ENCODE peak calls at places on chromosomes 11 and 22, in eight cellular contexts. L, Y, I, J, K, X, S and W are unnamed samples.

GRCh38 chr22:27139935-27140493 is 482.6 kb downstream of the MIAT start:
- DNase-seq in L (peak; percentile 60), Y (peak; percentile 83), I (no peak), J (no peak), K (peak; percentile 31), X (peak; percentile 55), S (no peak), W (no peak)

GRCh38 chr11:110312670-110313069 is 16.3 kb upstream of the RDX start:
- DNase-seq in L (no peak), Y (no peak), I (no peak), J (no peak), K (no peak), X (no peak), S (peak; percentile 63), W (no peak)

GRCh38 chr22:17706451-17706900 is 67.8 kb downstream of the BID start:
- DNase-seq in L (peak; percentile 93), Y (peak; percentile 93), I (peak; percentile 46), J (peak; percentile 88), K (no peak), X (peak; percentile 77), S (peak; percentile 83), W (no peak)

GRCh38 chr11:70078095-70078795 is at the start of gene ANO1:
- DNase-seq in L (no peak), Y (peak; percentile 19), I (peak; percentile 57), J (no peak), K (peak; percentile 58), X (peak; percentile 53), S (peak; percentile 51), W (no peak)

GRCh38 chr22:32618461-32619140 is 144.0 kb downstream of the FBXO7 start:
- DNase-seq in L (peak; percentile 45), Y (no peak), I (no peak), J (no peak), K (no peak), X (no peak), S (no peak), W (no peak)

GRCh38 chr22:18023509-18024275 is 669 bp downstream of the MICAL3 start:
- DNase-seq in L (peak; percentile 86), Y (peak; percentile 85), I (peak; percentile 80), J (peak; percentile 58), K (peak; percentile 64), X (peak; percentile 91), S (peak; percentile 80), W (peak; percentile 77)

GRCh38 chr22:41912338-41913039 is 2.4 kb downstream of the SHISA8 start:
- DNase-seq in L (no peak), Y (no peak), I (no peak), J (no peak), K (no peak), X (no peak), S (no peak), W (no peak)

GRCh38 chr11:112548641-112549040 is 288.0 kb upstream of the PLET1 start:
- DNase-seq in L (no peak), Y (no peak), I (no peak), J (no peak), K (no peak), X (no peak), S (no peak), W (no peak)

GRCh38 chr11:71931245-71931602 is 2.4 kb downstream of the RNF121 start:
- DNase-seq in L (no peak), Y (peak; percentile 32), I (no peak), J (no peak), K (no peak), X (no peak), S (no peak), W (no peak)

GRCh38 chr11:88281317-88281712 is 56.2 kb downstream of the CTSC start:
- DNase-seq in L (peak; percentile 8), Y (no peak), I (no peak), J (no peak), K (peak; percentile 21), X (no peak), S (peak; percentile 44), W (peak; percentile 60)

GRCh38 chr22:39717099-39717498 is 146.5 kb downstream of the CACNA1I start:
- DNase-seq in L (no peak), Y (no peak), I (no peak), J (no peak), K (no peak), X (no peak), S (no peak), W (no peak)

GRCh38 chr22:29014301-29014700 is 47.3 kb downstream of the C22orf31 start:
- DNase-seq in L (no peak), Y (no peak), I (no peak), J (no peak), K (no peak), X (no peak), S (no peak), W (no peak)

DNA sequence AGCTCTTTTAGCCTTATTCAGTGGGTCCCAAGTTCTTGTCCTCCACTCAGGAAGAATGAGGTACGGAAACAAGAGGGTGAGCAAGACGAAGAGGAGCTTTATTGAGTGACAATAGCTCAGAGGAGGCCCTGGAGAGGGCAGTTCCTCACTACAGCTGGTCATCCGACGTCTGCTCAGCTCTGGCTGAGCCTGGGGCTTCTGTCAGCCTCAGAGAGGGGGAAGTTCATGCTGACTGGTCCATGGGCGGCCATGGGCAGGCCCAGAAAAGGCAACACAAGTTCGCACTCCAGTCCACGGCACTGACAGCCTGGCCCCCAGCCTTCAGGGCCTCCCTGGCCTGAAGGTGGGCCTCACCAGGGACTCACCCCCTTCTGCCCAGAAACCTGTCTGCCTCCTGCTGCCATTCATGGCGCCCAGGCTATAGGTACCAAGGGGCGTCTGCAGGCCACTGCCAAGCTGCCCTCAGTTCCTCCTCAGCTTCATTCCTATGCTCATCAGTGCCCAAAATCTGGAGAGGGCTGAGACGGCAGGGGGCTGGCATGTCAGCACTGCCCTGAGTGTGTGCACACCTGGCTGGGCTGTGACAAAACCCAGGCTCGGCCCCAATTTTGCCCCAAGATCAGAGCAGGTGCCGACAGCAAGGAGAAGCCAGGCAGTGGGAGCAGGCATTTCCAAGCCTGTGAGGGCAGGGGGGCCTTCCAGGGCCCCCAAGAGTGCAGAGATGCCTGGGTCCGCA is 21.7 kb upstream of the KIAA0930 start:
- DNase-seq in L (no peak), Y (no peak), I (no peak), J (no peak), K (no peak), X (no peak), S (no peak), W (no peak)
- H3K4me2 ChIP-seq in L (no peak overlapping the region), Y (no peak overlapping the region), I (no peak overlapping the region), J (peak overlapping the region; percentile 29), K (no peak overlapping the region), X (no peak overlapping the region), S (no peak overlapping the region), W (peak overlapping the region; percentile 52)

GRCh38 chr22:49255741-49256318 is 571.8 kb downstream of the BRD1 start:
- DNase-seq in L (no peak), Y (no peak), I (no peak), J (no peak), K (no peak), X (no peak), S (no peak), W (no peak)

GRCh38 chr22:49257551-49257951 is 570.1 kb downstream of the BRD1 start:
- DNase-seq in L (no peak), Y (no peak), I (no peak), J (no peak), K (no peak), X (no peak), S (no peak), W (no peak)

GRCh38 chr22:49258107-49259010 is 569.3 kb downstream of the BRD1 start:
- DNase-seq in L (no peak), Y (no peak), I (no peak), J (no peak), K (no peak), X (no peak), S (no peak), W (no peak)

GRCh38 chr22:49253656-49254055 is 574.0 kb downstream of the BRD1 start:
- DNase-seq in L (no peak), Y (no peak), I (no peak), J (no peak), K (no peak), X (no peak), S (no peak), W (no peak)

GRCh38 chr22:49255154-49255553 is 572.5 kb downstream of the BRD1 start:
- DNase-seq in L (no peak), Y (no peak), I (no peak), J (no peak), K (no peak), X (no peak), S (no peak), W (no peak)
- H3K4me1 ChIP-seq in L (no peaks in the 10 kb centered on the region), Y (no peaks in the 10 kb centered on the region), I (no peaks in the 10 kb centered on the region), J (no peaks in the 10 kb centered on the region), K (peaks cover 11% of the 10 kb centered on the region), X (no peaks in the 10 kb centered on the region), S (no peaks in the 10 kb centered on the region), W (no peaks in the 10 kb centered on the region)

GRCh38 chr11:118791961-118792578 is 1.1 kb upstream of the DDX6 start:
- DNase-seq in L (no peak), Y (no peak), I (peak; percentile 51), J (peak; percentile 23), K (peak; percentile 47), X (peak; percentile 48), S (peak; percentile 12), W (peak; percentile 52)

GRCh38 chr11:118790357-118791014 is 478 bp downstream of the DDX6 start:
- DNase-seq in L (peak; percentile 77), Y (peak; percentile 56), I (peak; percentile 74), J (peak; percentile 54), K (peak; percentile 81), X (peak; percentile 83), S (peak; percentile 44), W (peak; percentile 66)

GRCh38 chr11:118789501-118790356 is 1.2 kb downstream of the DDX6 start:
- DNase-seq in L (peak; percentile 28), Y (no peak), I (peak; percentile 47), J (peak; percentile 65), K (peak; percentile 26), X (peak; percentile 45), S (peak; percentile 36), W (peak; percentile 49)

GRCh38 chr11:118791015-118791960 is at the start of gene DDX6:
- DNase-seq in L (peak; percentile 89), Y (peak; percentile 86), I (peak; percentile 88), J (peak; percentile 80), K (peak; percentile 95), X (peak; percentile 94), S (peak; percentile 75), W (peak; percentile 86)

GRCh38 chr11:118792642-118793124 is 1.7 kb upstream of the DDX6 start:
- DNase-seq in L (peak; percentile 94), Y (peak; percentile 94), I (peak; percentile 97), J (peak; percentile 80), K (peak; percentile 91), X (peak; percentile 88), S (peak; percentile 79), W (peak; percentile 92)
- H2AFZ ChIP-seq in L (peak overlapping the region; percentile 39), Y (peak overlapping the region; percentile 58), I (no peak overlapping the region), J (no peak overlapping the region), K (no peak overlapping the region), X (peak overlapping the region; percentile 91), S (peak overlapping the region; percentile 97), W (no peak overlapping the region)

DNA sequence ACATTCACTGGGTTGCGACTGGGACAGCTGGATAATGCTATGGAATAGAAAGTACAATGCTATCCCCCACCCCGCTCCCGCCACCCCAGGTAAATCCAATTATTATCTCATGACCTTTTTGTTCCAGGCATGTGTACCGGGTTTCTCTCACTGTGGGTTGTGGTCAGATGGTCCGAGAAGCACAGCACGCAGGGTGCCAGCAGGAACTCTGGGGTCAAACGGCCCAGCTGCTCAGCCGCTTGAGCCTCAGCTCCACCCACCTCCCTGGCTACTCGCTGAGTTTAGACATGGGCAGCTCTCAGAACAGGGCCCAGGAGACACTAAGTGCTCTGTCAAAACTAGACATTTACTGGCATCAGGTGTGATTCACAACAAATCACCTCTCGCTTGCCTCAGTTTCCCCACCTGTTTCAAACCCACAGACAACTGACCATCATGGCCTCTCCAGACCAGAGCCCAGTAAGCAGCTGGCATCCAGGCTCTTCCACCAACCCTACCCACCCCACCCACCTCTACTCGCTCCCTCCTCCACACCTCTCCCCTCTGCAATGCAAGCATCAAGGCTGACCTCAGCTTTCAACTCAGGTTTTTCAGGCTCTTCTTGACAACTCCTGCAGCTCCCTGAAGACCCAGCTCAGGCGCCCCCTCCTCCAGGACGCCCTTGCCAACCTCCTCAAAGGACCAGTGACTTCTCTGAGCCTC is 13.0 kb upstream of the MFNG start:
- DNase-seq in L (peak; percentile 45), Y (no peak), I (no peak), J (peak; percentile 13), K (no peak), X (no peak), S (no peak), W (no peak)
- H3K4me2 ChIP-seq in L (no peak overlapping the region), Y (no peak overlapping the region), I (no peak overlapping the region), J (peak overlapping the region; percentile 8), K (no peak overlapping the region), X (no peak overlapping the region), S (no peak overlapping the region), W (no peak overlapping the region)